ENCODE peak calls at places on chromosomes 11 and 22, in nine cellular contexts. One of them, this sample, is unnamed.

GRCh38 chr11:35272391-35272821 is 133.4 kb downstream of the CD44 start:
- DNase-seq in K562: no peak
- DNase-seq in H1: no peak
- DNase-seq in tibial artery: no peak
- DNase-seq in anterior cingulate cortex: no peak
- DNase-seq in AG20443: no peak
- DNase-seq in NCI-H1092: no peak
- DNase-seq in posterior vena cava: no peak
- DNase-seq in NCI-H1436: no peak
- DNase-seq in this sample: no peak

GRCh38 chr11:63839508-63840355 is 822 bp downstream of the MARK2 start:
- DNase-seq in K562: peak
- DNase-seq in H1: no peak
- DNase-seq in NCI-H1436: peak
- DNase-seq in posterior vena cava: peak
- DNase-seq in anterior cingulate cortex: no peak
- DNase-seq in NCI-H1092: no peak
- DNase-seq in AG20443: no peak
- DNase-seq in tibial artery: no peak
- DNase-seq in this sample: no peak

GRCh38 chr22:48112687-48113521 is 1350.5 kb downstream of the TBC1D22A start:
- DNase-seq in NCI-H1436: no peak
- DNase-seq in AG20443: no peak
- DNase-seq in posterior vena cava: no peak
- DNase-seq in H1: no peak
- DNase-seq in NCI-H1092: no peak
- DNase-seq in anterior cingulate cortex: no peak
- DNase-seq in K562: no peak
- DNase-seq in tibial artery: no peak
- DNase-seq in this sample: no peak

GRCh38 chr11:128187377-128187776 is 400.0 kb downstream of the ETS1 start:
- DNase-seq in posterior vena cava: no peak
- DNase-seq in anterior cingulate cortex: no peak
- DNase-seq in NCI-H1436: no peak
- DNase-seq in H1: no peak
- DNase-seq in NCI-H1092: no peak
- DNase-seq in K562: no peak
- DNase-seq in tibial artery: no peak
- DNase-seq in AG20443: no peak
- DNase-seq in this sample: no peak

GRCh38 chr22:42519544-42520237 is at the start of gene RRP7A:
- DNase-seq in anterior cingulate cortex: peak
- DNase-seq in K562: peak
- DNase-seq in NCI-H1436: peak
- DNase-seq in NCI-H1092: peak
- DNase-seq in H1: no peak
- DNase-seq in AG20443: peak
- DNase-seq in tibial artery: peak
- DNase-seq in posterior vena cava: peak
- DNase-seq in this sample: peak

GRCh38 chr11:11992257-11992690 is 16.2 kb downstream of the DKK3 start:
- DNase-seq in AG20443: no peak
- DNase-seq in posterior vena cava: no peak
- DNase-seq in H1: no peak
- DNase-seq in NCI-H1436: no peak
- DNase-seq in tibial artery: no peak
- DNase-seq in K562: peak
- DNase-seq in NCI-H1092: no peak
- DNase-seq in anterior cingulate cortex: no peak
- DNase-seq in this sample: no peak

GRCh38 chr11:68138256-68138655 is 17.1 kb upstream of the CHKA start:
- DNase-seq in posterior vena cava: no peak
- DNase-seq in NCI-H1092: no peak
- DNase-seq in H1: no peak
- DNase-seq in NCI-H1436: no peak
- DNase-seq in K562: no peak
- DNase-seq in tibial artery: no peak
- DNase-seq in AG20443: no peak
- DNase-seq in anterior cingulate cortex: no peak
- DNase-seq in this sample: no peak

GRCh38 chr22:26339755-26340154 is 89.3 kb upstream of the ASPHD2 start:
- DNase-seq in NCI-H1436: no peak
- DNase-seq in posterior vena cava: no peak
- DNase-seq in AG20443: no peak
- DNase-seq in H1: no peak
- DNase-seq in K562: no peak
- DNase-seq in tibial artery: no peak
- DNase-seq in anterior cingulate cortex: no peak
- DNase-seq in NCI-H1092: no peak
- DNase-seq in this sample: no peak

GRCh38 chr11:14583252-14584105 is 60.1 kb upstream of the PDE3B start:
- DNase-seq in NCI-H1436: no peak
- DNase-seq in K562: no peak
- DNase-seq in tibial artery: no peak
- DNase-seq in AG20443: no peak
- DNase-seq in NCI-H1092: no peak
- DNase-seq in anterior cingulate cortex: no peak
- DNase-seq in posterior vena cava: no peak
- DNase-seq in H1: no peak
- DNase-seq in this sample: no peak

GRCh38 chr11:28139848-28140415 is 31.7 kb downstream of the METTL15 start:
- DNase-seq in tibial artery: no peak
- DNase-seq in NCI-H1436: no peak
- DNase-seq in NCI-H1092: no peak
- DNase-seq in posterior vena cava: no peak
- DNase-seq in H1: no peak
- DNase-seq in anterior cingulate cortex: no peak
- DNase-seq in AG20443: no peak
- DNase-seq in K562: no peak
- DNase-seq in this sample: no peak

GRCh38 chr11:67648140-67648795 is 2.3 kb downstream of the ACY3 start:
- DNase-seq in AG20443: no peak
- DNase-seq in H1: no peak
- DNase-seq in NCI-H1092: peak
- DNase-seq in NCI-H1436: peak
- DNase-seq in anterior cingulate cortex: no peak
- DNase-seq in posterior vena cava: peak
- DNase-seq in tibial artery: no peak
- DNase-seq in K562: peak
- DNase-seq in this sample: no peak

GRCh38 chr11:66957971-66958231 is 282 bp downstream of the PC start:
- DNase-seq in AG20443: peak
- DNase-seq in NCI-H1092: peak
- DNase-seq in NCI-H1436: peak
- DNase-seq in tibial artery: no peak
- DNase-seq in anterior cingulate cortex: no peak
- DNase-seq in K562: no peak
- DNase-seq in posterior vena cava: no peak
- DNase-seq in H1: no peak
- DNase-seq in this sample: no peak

GRCh38 chr11:19933132-19933735 is 220.6 kb downstream of the NAV2 start:
- DNase-seq in H1: no peak
- DNase-seq in NCI-H1092: no peak
- DNase-seq in posterior vena cava: no peak
- DNase-seq in NCI-H1436: no peak
- DNase-seq in K562: no peak
- DNase-seq in anterior cingulate cortex: no peak
- DNase-seq in AG20443: no peak
- DNase-seq in tibial artery: no peak
- DNase-seq in this sample: no peak

GRCh38 chr22:42769574-42770447 is 49.1 kb upstream of the A4GALT start:
- DNase-seq in H1: no peak
- DNase-seq in posterior vena cava: peak
- DNase-seq in tibial artery: peak
- DNase-seq in NCI-H1092: no peak
- DNase-seq in K562: peak
- DNase-seq in AG20443: peak
- DNase-seq in anterior cingulate cortex: no peak
- DNase-seq in NCI-H1436: no peak
- DNase-seq in this sample: peak

GRCh38 chr11:63838150-63838681 is 694 bp upstream of the MARK2 start:
- DNase-seq in NCI-H1092: no peak
- DNase-seq in H1: no peak
- DNase-seq in posterior vena cava: peak
- DNase-seq in anterior cingulate cortex: no peak
- DNase-seq in K562: no peak
- DNase-seq in tibial artery: no peak
- DNase-seq in AG20443: no peak
- DNase-seq in NCI-H1436: no peak
- DNase-seq in this sample: no peak

GRCh38 chr22:27019827-27020226 is 362.4 kb downstream of the MIAT start:
- DNase-seq in NCI-H1092: no peak
- DNase-seq in H1: peak
- DNase-seq in AG20443: no peak
- DNase-seq in tibial artery: no peak
- DNase-seq in NCI-H1436: no peak
- DNase-seq in K562: no peak
- DNase-seq in anterior cingulate cortex: no peak
- DNase-seq in posterior vena cava: no peak
- DNase-seq in this sample: no peak

GRCh38 chr11:45652781-45653180 is 12.6 kb downstream of the CHST1 start:
- DNase-seq in posterior vena cava: no peak
- DNase-seq in K562: no peak
- DNase-seq in anterior cingulate cortex: no peak
- DNase-seq in H1: no peak
- DNase-seq in NCI-H1436: no peak
- DNase-seq in NCI-H1092: no peak
- DNase-seq in AG20443: peak
- DNase-seq in tibial artery: no peak
- DNase-seq in this sample: no peak

GRCh38 chr11:73210916-73211667 is 7.0 kb upstream of the P2RY2 start:
- DNase-seq in NCI-H1092: no peak
- DNase-seq in tibial artery: no peak
- DNase-seq in K562: no peak
- DNase-seq in posterior vena cava: no peak
- DNase-seq in NCI-H1436: no peak
- DNase-seq in anterior cingulate cortex: no peak
- DNase-seq in H1: no peak
- DNase-seq in AG20443: no peak
- DNase-seq in this sample: no peak

GRCh38 chr11:31870609-31871309 is 59.6 kb upstream of the PAX6 start:
- DNase-seq in AG20443: peak
- DNase-seq in posterior vena cava: no peak
- DNase-seq in H1: peak
- DNase-seq in anterior cingulate cortex: peak
- DNase-seq in NCI-H1092: peak
- DNase-seq in tibial artery: no peak
- DNase-seq in NCI-H1436: peak
- DNase-seq in K562: peak
- DNase-seq in this sample: no peak

GRCh38 chr22:19290400-19291217 is 910 bp downstream of the CLTCL1 start:
- DNase-seq in tibial artery: no peak
- DNase-seq in K562: peak
- DNase-seq in H1: no peak
- DNase-seq in AG20443: peak
- DNase-seq in anterior cingulate cortex: no peak
- DNase-seq in NCI-H1092: no peak
- DNase-seq in posterior vena cava: no peak
- DNase-seq in NCI-H1436: no peak
- DNase-seq in this sample: no peak

GRCh38 chr11:33724644-33725035 is 11.6 kb downstream of the CD59 start:
- DNase-seq in posterior vena cava: no peak
- DNase-seq in anterior cingulate cortex: no peak
- DNase-seq in AG20443: no peak
- DNase-seq in NCI-H1092: no peak
- DNase-seq in tibial artery: peak
- DNase-seq in NCI-H1436: no peak
- DNase-seq in H1: no peak
- DNase-seq in K562: no peak
- DNase-seq in this sample: no peak